ENCODE peak calls at places on chromosomes 1 and 21, in ten cellular contexts. One of them, this sample, is unnamed.
A peak's percentile ranks its signal among the peaks of the same experiment; 100 is the strongest.

GRCh38 chr1:33460947-33461629 is 11.4 kb upstream of the ZSCAN20 start:
- DNase-seq in renal cortical epithelial cell: peak; percentile 27
- DNase-seq in stimulated activated CD8-positive, alpha-beta memory T cell treated with anti-CD3 and anti-CD28 coated beads, Interleukin-2, amount 100 ng/mL, for 48 hours: no peak
- DNase-seq in germinal center: peak; percentile 84
- DNase-seq in endodermal cell: no peak
- DNase-seq in NCI-H2081: no peak
- DNase-seq in esophagus squamous epithelium: no peak
- DNase-seq in T-cell: no peak
- DNase-seq in stimulated activated CD4-positive, alpha-beta T cell treated with anti-CD3 and anti-CD28 coated beads, Interleukin-12 subunit alpha, Interleukin-12 subunit beta, amount 100 ng/mL, for 48 hours: no peak
- DNase-seq in activated naive CD4-positive, alpha-beta T cell treated with anti-CD3 and anti-CD28 coated beads, Interleukin-2, amount 10 ng/mL, durations not matched to agents 7 days and 5 days: no peak
- DNase-seq in this sample: no peak

GRCh38 chr1:245475116-245475515 is 320.3 kb downstream of the KIF26B start:
- DNase-seq in esophagus squamous epithelium: no peak
- DNase-seq in activated naive CD4-positive, alpha-beta T cell treated with anti-CD3 and anti-CD28 coated beads, Interleukin-2, amount 10 ng/mL, durations not matched to agents 7 days and 5 days: no peak
- DNase-seq in germinal center: no peak
- DNase-seq in renal cortical epithelial cell: peak; percentile 30
- DNase-seq in stimulated activated CD8-positive, alpha-beta memory T cell treated with anti-CD3 and anti-CD28 coated beads, Interleukin-2, amount 100 ng/mL, for 48 hours: no peak
- DNase-seq in endodermal cell: no peak
- DNase-seq in stimulated activated CD4-positive, alpha-beta T cell treated with anti-CD3 and anti-CD28 coated beads, Interleukin-12 subunit alpha, Interleukin-12 subunit beta, amount 100 ng/mL, for 48 hours: no peak
- DNase-seq in T-cell: no peak
- DNase-seq in NCI-H2081: no peak
- DNase-seq in this sample: no peak

GRCh38 chr1:196515904-196516303 is 92.3 kb downstream of the KCNT2 start:
- DNase-seq in germinal center: no peak
- DNase-seq in stimulated activated CD8-positive, alpha-beta memory T cell treated with anti-CD3 and anti-CD28 coated beads, Interleukin-2, amount 100 ng/mL, for 48 hours: no peak
- DNase-seq in NCI-H2081: no peak
- DNase-seq in endodermal cell: peak; percentile 51
- DNase-seq in stimulated activated CD4-positive, alpha-beta T cell treated with anti-CD3 and anti-CD28 coated beads, Interleukin-12 subunit alpha, Interleukin-12 subunit beta, amount 100 ng/mL, for 48 hours: no peak
- DNase-seq in renal cortical epithelial cell: no peak
- DNase-seq in activated naive CD4-positive, alpha-beta T cell treated with anti-CD3 and anti-CD28 coated beads, Interleukin-2, amount 10 ng/mL, durations not matched to agents 7 days and 5 days: no peak
- DNase-seq in T-cell: no peak
- DNase-seq in esophagus squamous epithelium: no peak
- DNase-seq in this sample: no peak

GRCh38 chr1:204628868-204629267 is 56.7 kb downstream of the LRRN2 start:
- DNase-seq in stimulated activated CD4-positive, alpha-beta T cell treated with anti-CD3 and anti-CD28 coated beads, Interleukin-12 subunit alpha, Interleukin-12 subunit beta, amount 100 ng/mL, for 48 hours: no peak
- DNase-seq in activated naive CD4-positive, alpha-beta T cell treated with anti-CD3 and anti-CD28 coated beads, Interleukin-2, amount 10 ng/mL, durations not matched to agents 7 days and 5 days: no peak
- DNase-seq in germinal center: no peak
- DNase-seq in NCI-H2081: no peak
- DNase-seq in T-cell: no peak
- DNase-seq in stimulated activated CD8-positive, alpha-beta memory T cell treated with anti-CD3 and anti-CD28 coated beads, Interleukin-2, amount 100 ng/mL, for 48 hours: no peak
- DNase-seq in renal cortical epithelial cell: no peak
- DNase-seq in endodermal cell: no peak
- DNase-seq in esophagus squamous epithelium: no peak
- DNase-seq in this sample: no peak

GRCh38 chr1:236603896-236604217 is 459 bp downstream of the HEATR1 start:
- DNase-seq in renal cortical epithelial cell: peak; percentile 12
- DNase-seq in stimulated activated CD8-positive, alpha-beta memory T cell treated with anti-CD3 and anti-CD28 coated beads, Interleukin-2, amount 100 ng/mL, for 48 hours: no peak
- DNase-seq in esophagus squamous epithelium: no peak
- DNase-seq in stimulated activated CD4-positive, alpha-beta T cell treated with anti-CD3 and anti-CD28 coated beads, Interleukin-12 subunit alpha, Interleukin-12 subunit beta, amount 100 ng/mL, for 48 hours: no peak
- DNase-seq in activated naive CD4-positive, alpha-beta T cell treated with anti-CD3 and anti-CD28 coated beads, Interleukin-2, amount 10 ng/mL, durations not matched to agents 7 days and 5 days: peak; percentile 55
- DNase-seq in germinal center: peak; percentile 3
- DNase-seq in endodermal cell: no peak
- DNase-seq in T-cell: no peak
- DNase-seq in NCI-H2081: peak; percentile 6
- DNase-seq in this sample: no peak

GRCh38 chr1:51990478-51990965 is at the start of gene RAB3B:
- DNase-seq in NCI-H2081: peak; percentile 79
- DNase-seq in germinal center: peak; percentile 78
- DNase-seq in stimulated activated CD8-positive, alpha-beta memory T cell treated with anti-CD3 and anti-CD28 coated beads, Interleukin-2, amount 100 ng/mL, for 48 hours: peak; percentile 78
- DNase-seq in stimulated activated CD4-positive, alpha-beta T cell treated with anti-CD3 and anti-CD28 coated beads, Interleukin-12 subunit alpha, Interleukin-12 subunit beta, amount 100 ng/mL, for 48 hours: peak; percentile 81
- DNase-seq in esophagus squamous epithelium: no peak
- DNase-seq in renal cortical epithelial cell: peak; percentile 50
- DNase-seq in T-cell: peak; percentile 75
- DNase-seq in endodermal cell: peak; percentile 98
- DNase-seq in activated naive CD4-positive, alpha-beta T cell treated with anti-CD3 and anti-CD28 coated beads, Interleukin-2, amount 10 ng/mL, durations not matched to agents 7 days and 5 days: peak; percentile 80
- DNase-seq in this sample: no peak

GRCh38 chr1:17338706-17339493 is 30.9 kb downstream of the PADI4 start:
- DNase-seq in stimulated activated CD4-positive, alpha-beta T cell treated with anti-CD3 and anti-CD28 coated beads, Interleukin-12 subunit alpha, Interleukin-12 subunit beta, amount 100 ng/mL, for 48 hours: no peak
- DNase-seq in activated naive CD4-positive, alpha-beta T cell treated with anti-CD3 and anti-CD28 coated beads, Interleukin-2, amount 10 ng/mL, durations not matched to agents 7 days and 5 days: no peak
- DNase-seq in T-cell: no peak
- DNase-seq in esophagus squamous epithelium: no peak
- DNase-seq in stimulated activated CD8-positive, alpha-beta memory T cell treated with anti-CD3 and anti-CD28 coated beads, Interleukin-2, amount 100 ng/mL, for 48 hours: no peak
- DNase-seq in endodermal cell: peak; percentile 42
- DNase-seq in NCI-H2081: no peak
- DNase-seq in germinal center: no peak
- DNase-seq in renal cortical epithelial cell: no peak
- DNase-seq in this sample: no peak

GRCh38 chr1:209774592-209774991 is 9.8 kb downstream of the C1orf74 start:
- DNase-seq in germinal center: no peak
- DNase-seq in T-cell: no peak
- DNase-seq in renal cortical epithelial cell: no peak
- DNase-seq in endodermal cell: no peak
- DNase-seq in NCI-H2081: no peak
- DNase-seq in esophagus squamous epithelium: no peak
- DNase-seq in stimulated activated CD8-positive, alpha-beta memory T cell treated with anti-CD3 and anti-CD28 coated beads, Interleukin-2, amount 100 ng/mL, for 48 hours: no peak
- DNase-seq in activated naive CD4-positive, alpha-beta T cell treated with anti-CD3 and anti-CD28 coated beads, Interleukin-2, amount 10 ng/mL, durations not matched to agents 7 days and 5 days: no peak
- DNase-seq in stimulated activated CD4-positive, alpha-beta T cell treated with anti-CD3 and anti-CD28 coated beads, Interleukin-12 subunit alpha, Interleukin-12 subunit beta, amount 100 ng/mL, for 48 hours: no peak
- DNase-seq in this sample: no peak

GRCh38 chr1:36096500-36097412 is 8.1 kb downstream of the ADPRS start:
- DNase-seq in T-cell: no peak
- DNase-seq in renal cortical epithelial cell: no peak
- DNase-seq in NCI-H2081: no peak
- DNase-seq in endodermal cell: peak; percentile 89
- DNase-seq in stimulated activated CD4-positive, alpha-beta T cell treated with anti-CD3 and anti-CD28 coated beads, Interleukin-12 subunit alpha, Interleukin-12 subunit beta, amount 100 ng/mL, for 48 hours: no peak
- DNase-seq in esophagus squamous epithelium: no peak
- DNase-seq in activated naive CD4-positive, alpha-beta T cell treated with anti-CD3 and anti-CD28 coated beads, Interleukin-2, amount 10 ng/mL, durations not matched to agents 7 days and 5 days: peak; percentile 34
- DNase-seq in stimulated activated CD8-positive, alpha-beta memory T cell treated with anti-CD3 and anti-CD28 coated beads, Interleukin-2, amount 100 ng/mL, for 48 hours: no peak
- DNase-seq in germinal center: no peak
- DNase-seq in this sample: no peak

GRCh38 chr1:23341829-23342697 is 2.0 kb downstream of the HNRNPR start:
- DNase-seq in activated naive CD4-positive, alpha-beta T cell treated with anti-CD3 and anti-CD28 coated beads, Interleukin-2, amount 10 ng/mL, durations not matched to agents 7 days and 5 days: no peak
- DNase-seq in NCI-H2081: no peak
- DNase-seq in germinal center: no peak
- DNase-seq in stimulated activated CD4-positive, alpha-beta T cell treated with anti-CD3 and anti-CD28 coated beads, Interleukin-12 subunit alpha, Interleukin-12 subunit beta, amount 100 ng/mL, for 48 hours: no peak
- DNase-seq in renal cortical epithelial cell: no peak
- DNase-seq in T-cell: no peak
- DNase-seq in stimulated activated CD8-positive, alpha-beta memory T cell treated with anti-CD3 and anti-CD28 coated beads, Interleukin-2, amount 100 ng/mL, for 48 hours: no peak
- DNase-seq in endodermal cell: no peak
- DNase-seq in esophagus squamous epithelium: no peak
- DNase-seq in this sample: no peak

GRCh38 chr1:113250161-113250560 is 140.2 kb upstream of the MAGI3 start:
- DNase-seq in germinal center: no peak
- DNase-seq in NCI-H2081: no peak
- DNase-seq in endodermal cell: no peak
- DNase-seq in activated naive CD4-positive, alpha-beta T cell treated with anti-CD3 and anti-CD28 coated beads, Interleukin-2, amount 10 ng/mL, durations not matched to agents 7 days and 5 days: no peak
- DNase-seq in esophagus squamous epithelium: no peak
- DNase-seq in stimulated activated CD8-positive, alpha-beta memory T cell treated with anti-CD3 and anti-CD28 coated beads, Interleukin-2, amount 100 ng/mL, for 48 hours: no peak
- DNase-seq in stimulated activated CD4-positive, alpha-beta T cell treated with anti-CD3 and anti-CD28 coated beads, Interleukin-12 subunit alpha, Interleukin-12 subunit beta, amount 100 ng/mL, for 48 hours: no peak
- DNase-seq in T-cell: no peak
- DNase-seq in renal cortical epithelial cell: no peak
- DNase-seq in this sample: no peak

GRCh38 chr1:246791303-246791918 is 67.2 kb downstream of the SCCPDH start:
- DNase-seq in NCI-H2081: no peak
- DNase-seq in activated naive CD4-positive, alpha-beta T cell treated with anti-CD3 and anti-CD28 coated beads, Interleukin-2, amount 10 ng/mL, durations not matched to agents 7 days and 5 days: no peak
- DNase-seq in stimulated activated CD4-positive, alpha-beta T cell treated with anti-CD3 and anti-CD28 coated beads, Interleukin-12 subunit alpha, Interleukin-12 subunit beta, amount 100 ng/mL, for 48 hours: no peak
- DNase-seq in renal cortical epithelial cell: no peak
- DNase-seq in esophagus squamous epithelium: no peak
- DNase-seq in germinal center: no peak
- DNase-seq in endodermal cell: no peak
- DNase-seq in T-cell: no peak
- DNase-seq in stimulated activated CD8-positive, alpha-beta memory T cell treated with anti-CD3 and anti-CD28 coated beads, Interleukin-2, amount 100 ng/mL, for 48 hours: no peak
- DNase-seq in this sample: no peak

GRCh38 chr21:44962481-44962966 is 22.7 kb downstream of the SLX9 start:
- DNase-seq in stimulated activated CD4-positive, alpha-beta T cell treated with anti-CD3 and anti-CD28 coated beads, Interleukin-12 subunit alpha, Interleukin-12 subunit beta, amount 100 ng/mL, for 48 hours: no peak
- DNase-seq in NCI-H2081: no peak
- DNase-seq in endodermal cell: no peak
- DNase-seq in activated naive CD4-positive, alpha-beta T cell treated with anti-CD3 and anti-CD28 coated beads, Interleukin-2, amount 10 ng/mL, durations not matched to agents 7 days and 5 days: no peak
- DNase-seq in renal cortical epithelial cell: peak; percentile 56
- DNase-seq in germinal center: no peak
- DNase-seq in T-cell: no peak
- DNase-seq in esophagus squamous epithelium: no peak
- DNase-seq in stimulated activated CD8-positive, alpha-beta memory T cell treated with anti-CD3 and anti-CD28 coated beads, Interleukin-2, amount 100 ng/mL, for 48 hours: no peak
- DNase-seq in this sample: no peak

GRCh38 chr21:29098156-29098555 is 24.7 kb upstream of the CCT8 start:
- DNase-seq in renal cortical epithelial cell: no peak
- DNase-seq in NCI-H2081: no peak
- DNase-seq in T-cell: no peak
- DNase-seq in activated naive CD4-positive, alpha-beta T cell treated with anti-CD3 and anti-CD28 coated beads, Interleukin-2, amount 10 ng/mL, durations not matched to agents 7 days and 5 days: no peak
- DNase-seq in stimulated activated CD4-positive, alpha-beta T cell treated with anti-CD3 and anti-CD28 coated beads, Interleukin-12 subunit alpha, Interleukin-12 subunit beta, amount 100 ng/mL, for 48 hours: no peak
- DNase-seq in stimulated activated CD8-positive, alpha-beta memory T cell treated with anti-CD3 and anti-CD28 coated beads, Interleukin-2, amount 100 ng/mL, for 48 hours: no peak
- DNase-seq in endodermal cell: no peak
- DNase-seq in germinal center: no peak
- DNase-seq in esophagus squamous epithelium: no peak
- DNase-seq in this sample: no peak

GRCh38 chr1:48960304-48960703 is 183.6 kb upstream of the BEND5 start:
- DNase-seq in activated naive CD4-positive, alpha-beta T cell treated with anti-CD3 and anti-CD28 coated beads, Interleukin-2, amount 10 ng/mL, durations not matched to agents 7 days and 5 days: no peak
- DNase-seq in esophagus squamous epithelium: no peak
- DNase-seq in germinal center: no peak
- DNase-seq in renal cortical epithelial cell: no peak
- DNase-seq in endodermal cell: no peak
- DNase-seq in NCI-H2081: no peak
- DNase-seq in stimulated activated CD8-positive, alpha-beta memory T cell treated with anti-CD3 and anti-CD28 coated beads, Interleukin-2, amount 100 ng/mL, for 48 hours: no peak
- DNase-seq in T-cell: no peak
- DNase-seq in stimulated activated CD4-positive, alpha-beta T cell treated with anti-CD3 and anti-CD28 coated beads, Interleukin-12 subunit alpha, Interleukin-12 subunit beta, amount 100 ng/mL, for 48 hours: no peak
- DNase-seq in this sample: no peak